ENCODE peak calls at places on chromosomes 6 and 20, in eight cellular contexts. One of them, this sample, is unnamed.
A peak's percentile ranks its signal among the peaks of the same experiment; 100 is the strongest.

GRCh38 chr6:11235062-11235461 is 2.6 kb upstream of the NEDD9 start:
- DNase-seq in stromal cell of bone marrow: no peak
- DNase-seq in iPS-NIHi11: no peak
- DNase-seq in heart right ventricle: no peak
- DNase-seq in T follicular helper cell: no peak
- DNase-seq in epithelial cell of esophagus: no peak
- DNase-seq in AG09309: no peak
- DNase-seq in M059J: no peak
- DNase-seq in this sample: no peak

GRCh38 chr20:33522256-33522820 is 32.4 kb downstream of the CBFA2T2 start:
- DNase-seq in iPS-NIHi11: no peak
- DNase-seq in heart right ventricle: no peak
- DNase-seq in T follicular helper cell: no peak
- DNase-seq in stromal cell of bone marrow: no peak
- DNase-seq in AG09309: no peak
- DNase-seq in M059J: peak; percentile 24
- DNase-seq in epithelial cell of esophagus: no peak
- DNase-seq in this sample: no peak

GRCh38 chr20:43247361-43247760 is 57.7 kb upstream of the PTPRT start:
- DNase-seq in iPS-NIHi11: no peak
- DNase-seq in AG09309: no peak
- DNase-seq in heart right ventricle: no peak
- DNase-seq in T follicular helper cell: no peak
- DNase-seq in epithelial cell of esophagus: no peak
- DNase-seq in M059J: no peak
- DNase-seq in stromal cell of bone marrow: no peak
- DNase-seq in this sample: no peak

GRCh38 chr6:139711714-139712585 is 337.5 kb upstream of the CITED2 start:
- DNase-seq in AG09309: no peak
- DNase-seq in heart right ventricle: no peak
- DNase-seq in epithelial cell of esophagus: peak; percentile 76
- DNase-seq in stromal cell of bone marrow: no peak
- DNase-seq in T follicular helper cell: no peak
- DNase-seq in iPS-NIHi11: no peak
- DNase-seq in M059J: peak; percentile 55
- DNase-seq in this sample: no peak

GRCh38 chr6:94065707-94066337 is 646.5 kb upstream of the EPHA7 start:
- DNase-seq in stromal cell of bone marrow: no peak
- DNase-seq in iPS-NIHi11: peak; percentile 7
- DNase-seq in heart right ventricle: no peak
- DNase-seq in T follicular helper cell: no peak
- DNase-seq in M059J: no peak
- DNase-seq in AG09309: no peak
- DNase-seq in epithelial cell of esophagus: no peak
- DNase-seq in this sample: no peak

GRCh38 chr6:22250486-22250885 is 46.4 kb downstream of the PRL start:
- DNase-seq in iPS-NIHi11: peak; percentile 79
- DNase-seq in T follicular helper cell: no peak
- DNase-seq in M059J: peak; percentile 18
- DNase-seq in epithelial cell of esophagus: no peak
- DNase-seq in stromal cell of bone marrow: no peak
- DNase-seq in AG09309: no peak
- DNase-seq in heart right ventricle: no peak
- DNase-seq in this sample: no peak

GRCh38 chr6:131858765-131859490 is 51.1 kb downstream of the ENPP1 start:
- DNase-seq in heart right ventricle: no peak
- DNase-seq in epithelial cell of esophagus: peak; percentile 7
- DNase-seq in stromal cell of bone marrow: peak; percentile 65
- DNase-seq in T follicular helper cell: no peak
- DNase-seq in AG09309: peak; percentile 35
- DNase-seq in iPS-NIHi11: no peak
- DNase-seq in M059J: peak; percentile 95
- DNase-seq in this sample: no peak

GRCh38 chr6:37882724-37883413 is 63.3 kb downstream of the ZFAND3 start:
- DNase-seq in heart right ventricle: no peak
- DNase-seq in stromal cell of bone marrow: peak; percentile 38
- DNase-seq in iPS-NIHi11: no peak
- DNase-seq in AG09309: peak; percentile 51
- DNase-seq in M059J: peak; percentile 88
- DNase-seq in epithelial cell of esophagus: no peak
- DNase-seq in T follicular helper cell: no peak
- DNase-seq in this sample: peak; percentile 50

GRCh38 chr6:89310929-89311328 is 4.2 kb downstream of the GABRR2 start:
- DNase-seq in iPS-NIHi11: no peak
- DNase-seq in AG09309: no peak
- DNase-seq in stromal cell of bone marrow: peak; percentile 6
- DNase-seq in T follicular helper cell: no peak
- DNase-seq in M059J: peak; percentile 88
- DNase-seq in heart right ventricle: no peak
- DNase-seq in epithelial cell of esophagus: peak; percentile 11
- DNase-seq in this sample: no peak

GRCh38 chr6:133697666-133698065 is 191.2 kb upstream of the TCF21 start:
- DNase-seq in heart right ventricle: no peak
- DNase-seq in M059J: peak; percentile 11
- DNase-seq in stromal cell of bone marrow: peak; percentile 49
- DNase-seq in epithelial cell of esophagus: no peak
- DNase-seq in AG09309: no peak
- DNase-seq in T follicular helper cell: no peak
- DNase-seq in iPS-NIHi11: no peak
- DNase-seq in this sample: no peak

GRCh38 chr6:82963527-82963926 is 102.1 kb downstream of the UBE3D start:
- DNase-seq in iPS-NIHi11: no peak
- DNase-seq in epithelial cell of esophagus: peak; percentile 59
- DNase-seq in heart right ventricle: no peak
- DNase-seq in M059J: no peak
- DNase-seq in AG09309: no peak
- DNase-seq in stromal cell of bone marrow: no peak
- DNase-seq in T follicular helper cell: no peak
- DNase-seq in this sample: no peak

GRCh38 chr6:12576389-12576788 is 140.2 kb upstream of the PHACTR1 start:
- DNase-seq in AG09309: no peak
- DNase-seq in T follicular helper cell: no peak
- DNase-seq in epithelial cell of esophagus: peak; percentile 81
- DNase-seq in stromal cell of bone marrow: peak; percentile 29
- DNase-seq in M059J: peak; percentile 77
- DNase-seq in iPS-NIHi11: no peak
- DNase-seq in heart right ventricle: no peak
- DNase-seq in this sample: no peak

GRCh38 chr6:17714879-17715860 is 8.4 kb upstream of the NUP153 start:
- DNase-seq in heart right ventricle: no peak
- DNase-seq in stromal cell of bone marrow: peak; percentile 85
- DNase-seq in AG09309: peak; percentile 80
- DNase-seq in epithelial cell of esophagus: peak; percentile 85
- DNase-seq in T follicular helper cell: no peak
- DNase-seq in M059J: peak; percentile 99
- DNase-seq in iPS-NIHi11: peak; percentile 21
- DNase-seq in this sample: peak; percentile 71

GRCh38 chr6:113488812-113489685 is 368.1 kb upstream of the MARCKS start:
- DNase-seq in M059J: peak; percentile 40
- DNase-seq in heart right ventricle: no peak
- DNase-seq in AG09309: no peak
- DNase-seq in T follicular helper cell: no peak
- DNase-seq in epithelial cell of esophagus: no peak
- DNase-seq in iPS-NIHi11: peak; percentile 13
- DNase-seq in stromal cell of bone marrow: no peak
- DNase-seq in this sample: no peak

GRCh38 chr6:21918081-21918480 is 324.5 kb downstream of the SOX4 start:
- DNase-seq in iPS-NIHi11: no peak
- DNase-seq in heart right ventricle: no peak
- DNase-seq in stromal cell of bone marrow: no peak
- DNase-seq in AG09309: no peak
- DNase-seq in epithelial cell of esophagus: peak; percentile 63
- DNase-seq in T follicular helper cell: no peak
- DNase-seq in M059J: no peak
- DNase-seq in this sample: no peak

GRCh38 chr6:155093430-155093829 is 98.3 kb downstream of the TIAM2 start:
- DNase-seq in stromal cell of bone marrow: no peak
- DNase-seq in iPS-NIHi11: no peak
- DNase-seq in epithelial cell of esophagus: no peak
- DNase-seq in M059J: peak; percentile 73
- DNase-seq in AG09309: no peak
- DNase-seq in heart right ventricle: no peak
- DNase-seq in T follicular helper cell: peak; percentile 9
- DNase-seq in this sample: no peak

GRCh38 chr20:57393321-57394086 is 2.3 kb downstream of the RBM38 start:
- DNase-seq in iPS-NIHi11: no peak
- DNase-seq in M059J: no peak
- DNase-seq in T follicular helper cell: no peak
- DNase-seq in heart right ventricle: no peak
- DNase-seq in stromal cell of bone marrow: no peak
- DNase-seq in AG09309: no peak
- DNase-seq in epithelial cell of esophagus: no peak
- DNase-seq in this sample: no peak

GRCh38 chr6:53926505-53926904 is 131.7 kb downstream of the LRRC1 start:
- DNase-seq in iPS-NIHi11: no peak
- DNase-seq in M059J: peak; percentile 91
- DNase-seq in stromal cell of bone marrow: no peak
- DNase-seq in AG09309: no peak
- DNase-seq in heart right ventricle: no peak
- DNase-seq in epithelial cell of esophagus: peak; percentile 68
- DNase-seq in T follicular helper cell: no peak
- DNase-seq in this sample: no peak

GRCh38 chr6:96301781-96302180 is 219.8 kb upstream of the UFL1 start:
- DNase-seq in iPS-NIHi11: no peak
- DNase-seq in M059J: no peak
- DNase-seq in stromal cell of bone marrow: no peak
- DNase-seq in AG09309: no peak
- DNase-seq in T follicular helper cell: no peak
- DNase-seq in epithelial cell of esophagus: no peak
- DNase-seq in heart right ventricle: no peak
- DNase-seq in this sample: no peak

GRCh38 chr6:153231048-153231635 is 100.1 kb upstream of the RGS17 start:
- DNase-seq in stromal cell of bone marrow: no peak
- DNase-seq in T follicular helper cell: no peak
- DNase-seq in iPS-NIHi11: peak; percentile 47
- DNase-seq in AG09309: no peak
- DNase-seq in epithelial cell of esophagus: peak; percentile 68
- DNase-seq in heart right ventricle: peak; percentile 31
- DNase-seq in M059J: peak; percentile 29
- DNase-seq in this sample: no peak

This sample was measured in AG04449.